ENCODE peak calls at places on chromosomes 12 and 14, in eight cellular contexts. G is heart right ventricle; D is SK-N-SH; I is T-helper 2 cell; K is effector memory CD4-positive, alpha-beta T cell; Q is RPMI7951; J is adrenal gland; Y is nephron progenitor cell. S is an unnamed sample.
A peak's percentile ranks its signal among the peaks of the same experiment; 100 is the strongest.

GRCh38 chr14:57346741-57347140 is 43.6 kb upstream of the NAA30 start:
- DNase-seq in Q (no peak), I (no peak), Y (no peak), G (no peak), D (no peak), K (no peak), J (no peak), S (no peak)

GRCh38 chr14:82796081-82796480 is 1262.4 kb upstream of the SEL1L start:
- DNase-seq in Y (no peak), D (no peak), G (no peak), Q (no peak), I (no peak), J (no peak), K (no peak), S (no peak)

GRCh38 chr14:25431211-25432076 is 381.5 kb upstream of the STXBP6 start:
- DNase-seq in I (no peak), G (no peak), K (no peak), J (peak; percentile 26), Q (peak; percentile 3), D (peak; percentile 15), Y (peak; percentile 36), S (peak; percentile 2)

GRCh38 chr14:90608925-90609324 is 207.3 kb downstream of the TTC7B start:
- DNase-seq in G (no peak), D (no peak), K (no peak), Y (no peak), J (no peak), Q (no peak), I (no peak), S (no peak)

GRCh38 chr12:105223358-105223840 is 12.6 kb downstream of the APPL2 start:
- DNase-seq in J (no peak), D (no peak), I (no peak), Q (no peak), G (no peak), K (no peak), Y (no peak), S (no peak)

GRCh38 chr12:11958216-11959091 is 112.3 kb upstream of the BCL2L14 start:
- DNase-seq in I (no peak), Q (peak; percentile 89), D (no peak), K (no peak), J (no peak), G (no peak), Y (no peak), S (no peak)

GRCh38 chr12:32549675-32550079 is 129.4 kb upstream of the DNM1L start:
- DNase-seq in K (no peak), Y (no peak), G (no peak), D (no peak), J (peak; percentile 16), I (no peak), Q (no peak), S (no peak)

GRCh38 chr14:96274122-96274910 is 18.3 kb downstream of the BDKRB1 start:
- DNase-seq in J (no peak), Q (peak; percentile 74), D (peak; percentile 61), G (no peak), I (no peak), K (no peak), Y (no peak), S (no peak)

GRCh38 chr12:50061172-50061571 is 3.8 kb downstream of the ASIC1 start:
- DNase-seq in G (no peak), J (no peak), I (no peak), D (no peak), Q (no peak), Y (no peak), K (no peak), S (no peak)

GRCh38 chr14:98445736-98446135 is 826.3 kb downstream of the BCL11B start:
- DNase-seq in Q (no peak), D (no peak), G (no peak), J (no peak), I (no peak), K (no peak), Y (no peak), S (no peak)

S was measured in substantia nigra.